ENCODE peak calls at places on chromosome 22, in six cellular contexts. E is pancreas, H is GM23248, M is Karpas-422, C is lower lobe of right lung, R is MM.1S. A is an unnamed sample.

GRCh38 chr22:21837184-21837979 is 30.1 kb downstream of the MAPK1 start:
- DNase-seq in E (no peak), H (peak), M (peak), C (no peak), R (no peak), A (no peak)

GRCh38 chr22:33524511-33525270 is 395.6 kb downstream of the LARGE1 start:
- DNase-seq in E (no peak), H (no peak), M (no peak), C (no peak), R (no peak), A (no peak)

GRCh38 chr22:19871023-19871844 is 16.6 kb upstream of the GNB1L start:
- DNase-seq in E (no peak), H (no peak), M (no peak), C (peak), R (no peak), A (peak)

GRCh38 chr22:32389685-32390084 is 22.4 kb downstream of the RTCB start:
- DNase-seq in E (no peak), H (peak), M (peak), C (no peak), R (no peak), A (no peak)

GRCh38 chr22:16651217-16651616 is 58.6 kb upstream of the CCT8L2 start:
- DNase-seq in E (no peak), H (no peak), M (no peak), C (no peak), R (no peak), A (no peak)

GRCh38 chr22:26552466-26552865 is 37.5 kb downstream of the TPST2 start:
- DNase-seq in E (no peak), H (peak), M (no peak), C (no peak), R (no peak), A (no peak)

GRCh38 chr22:36197065-36197440 is 4.6 kb downstream of the APOL4 start:
- DNase-seq in E (no peak), H (peak), M (peak), C (no peak), R (peak), A (no peak)

GRCh38 chr22:17266261-17266971 is 47.2 kb upstream of the ADA2 start:
- DNase-seq in E (no peak), H (no peak), M (no peak), C (no peak), R (no peak), A (no peak)

GRCh38 chr22:23213581-23214341 is 33.5 kb downstream of the BCR start:
- DNase-seq in E (no peak), H (no peak), M (no peak), C (peak), R (no peak), A (no peak)

GRCh38 chr22:24166811-24167210 is 14.5 kb upstream of the SUSD2 start:
- DNase-seq in E (no peak), H (no peak), M (no peak), C (no peak), R (no peak), A (no peak)

GRCh38 chr22:23903328-23903971 is 9.3 kb downstream of the MIF start:
- DNase-seq in E (no peak), H (no peak), M (no peak), C (no peak), R (no peak), A (no peak)

DNA sequence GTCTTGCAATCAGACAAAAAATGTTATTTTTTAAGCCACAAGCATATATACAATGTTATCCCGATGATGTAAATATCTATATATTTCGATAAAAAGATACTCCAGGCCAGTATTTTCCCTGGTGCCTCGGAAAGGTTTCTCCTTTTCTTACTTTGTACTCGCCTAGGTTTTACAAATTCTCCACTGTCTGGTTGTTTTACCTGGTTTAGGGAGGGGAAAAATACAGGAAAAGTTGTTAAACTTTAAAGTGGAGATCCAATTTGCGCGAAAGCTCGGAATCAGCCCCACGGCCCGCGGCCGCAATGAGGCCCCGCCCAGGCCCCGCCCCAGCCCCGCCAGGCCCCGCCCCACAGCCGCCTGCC is 58.4 kb upstream of the WNT7B start:
- DNase-seq in E (no peak), H (no peak), M (no peak), C (no peak), R (no peak), A (no peak)
- H3K27ac ChIP-seq in E (peak), H (peak), M (no peak), C (peak), R (no peak), A (peak)

DNA sequence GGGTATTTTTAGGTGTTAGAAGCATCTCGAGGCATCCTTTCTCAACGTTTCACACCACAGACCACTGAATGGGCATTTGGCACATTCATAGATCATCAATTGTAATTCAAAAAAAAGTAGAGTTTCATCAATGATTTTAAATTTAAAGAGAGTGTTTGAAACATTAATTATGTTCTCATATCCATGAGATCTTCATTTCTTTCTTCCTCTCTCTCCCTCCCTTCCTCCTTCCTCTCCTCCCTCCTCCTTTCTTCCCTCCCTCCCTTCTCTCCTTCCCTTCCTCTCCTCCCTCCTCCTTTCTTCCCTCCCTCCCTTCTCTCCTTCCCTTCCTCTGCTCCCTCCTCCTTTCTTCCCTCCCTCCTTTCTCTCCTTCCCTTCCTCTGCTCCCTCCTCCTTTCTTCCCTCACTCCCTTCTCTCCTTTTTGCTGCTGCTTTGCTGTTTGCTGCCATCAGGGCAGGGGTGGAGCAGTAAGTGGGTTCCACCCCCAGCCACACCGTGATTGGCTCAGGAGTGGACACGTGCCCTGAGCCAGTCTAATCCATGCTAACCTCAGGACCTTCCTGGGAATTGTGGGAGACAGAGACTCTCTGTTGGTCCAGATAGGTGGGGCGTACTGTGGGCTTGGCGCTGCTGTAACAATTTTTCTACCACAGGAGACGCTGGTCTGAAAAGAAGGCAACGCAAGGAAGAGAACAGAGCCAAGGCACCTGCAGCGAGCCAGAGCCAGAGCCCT is 33.8 kb upstream of the APOBEC3A start:
- DNase-seq in E (peak), H (peak), M (no peak), C (peak), R (no peak), A (no peak)
- H3K27ac ChIP-seq in E (peak), H (peak), M (no peak), C (peak), R (no peak), A (no peak)

DNA sequence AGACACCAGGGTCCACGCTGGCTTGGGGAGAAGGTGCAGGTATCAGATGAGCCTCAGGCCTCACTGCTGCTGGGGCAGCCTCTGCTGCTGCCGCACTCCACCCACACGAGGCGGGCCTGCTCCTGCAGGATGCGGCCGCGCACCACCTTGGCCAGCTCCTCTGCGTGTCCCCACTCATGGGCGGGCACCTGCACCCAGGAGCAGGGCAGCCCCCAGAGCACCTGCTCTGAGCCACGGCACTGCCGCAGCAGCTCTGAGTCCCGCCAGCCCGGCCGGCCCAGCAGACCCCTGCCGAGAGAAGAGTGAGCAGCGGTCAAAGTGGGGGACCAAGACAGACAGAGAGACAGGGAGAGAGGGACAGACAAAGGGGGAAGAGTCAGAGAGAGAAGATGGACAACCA is 4.9 kb upstream of the MFNG start:
- DNase-seq in E (peak), H (no peak), M (no peak), C (no peak), R (no peak), A (no peak)
- H3K27ac ChIP-seq in E (no peak), H (no peak), M (no peak), C (no peak), R (no peak), A (no peak)

GRCh38 chr22:50720861-50721844 is 16.9 kb upstream of the ACR start:
- DNase-seq in E (no peak), H (no peak), M (no peak), C (no peak), R (no peak), A (no peak)

GRCh38 chr22:50724616-50725015 is 13.4 kb upstream of the ACR start:
- DNase-seq in E (peak), H (no peak), M (no peak), C (no peak), R (no peak), A (no peak)

GRCh38 chr22:50723991-50724390 is 14.0 kb upstream of the ACR start:
- DNase-seq in E (no peak), H (no peak), M (peak), C (no peak), R (no peak), A (no peak)

GRCh38 chr22:50722048-50722701 is 15.8 kb upstream of the ACR start:
- DNase-seq in E (no peak), H (no peak), M (no peak), C (no peak), R (no peak), A (no peak)

DNA sequence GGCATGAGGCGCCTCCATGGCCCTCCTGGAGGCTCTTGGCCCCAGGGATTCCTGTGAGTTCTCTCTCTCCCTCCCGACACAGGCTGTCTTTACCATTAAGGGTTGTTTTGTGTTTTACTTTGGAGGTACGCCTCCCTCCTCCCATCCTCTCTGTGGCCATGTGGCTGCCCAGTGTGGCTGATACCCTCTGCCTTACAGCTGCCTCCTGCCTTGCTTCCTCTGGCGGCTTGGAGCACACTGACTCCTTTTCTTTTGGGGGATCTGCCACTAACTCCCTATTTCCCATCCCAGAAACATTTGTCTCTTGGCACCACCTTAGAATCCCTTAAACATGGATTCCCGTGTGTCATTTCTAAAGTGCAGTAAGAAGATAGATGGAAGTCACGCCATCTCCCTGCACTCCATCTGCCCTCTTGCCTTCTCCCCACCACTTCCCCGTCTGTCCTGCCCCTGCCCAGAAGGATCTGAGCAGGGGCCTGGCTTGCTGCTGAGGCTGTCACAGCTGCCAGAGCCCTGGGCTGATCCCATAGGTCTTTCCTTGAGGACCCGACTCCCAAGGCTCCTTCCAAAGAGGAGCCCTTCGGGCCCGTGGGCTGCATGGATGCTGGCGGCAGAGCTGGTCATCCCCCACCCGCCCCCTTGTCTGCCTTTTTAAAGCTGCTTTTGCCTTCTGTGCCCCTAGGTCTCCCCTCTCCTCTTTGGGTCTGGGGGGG is 15.1 kb upstream of the ACR start:
- DNase-seq in E (no peak), H (no peak), M (no peak), C (no peak), R (no peak), A (no peak)
- H3K27ac ChIP-seq in E (no peak), H (no peak), M (no peak), C (no peak), R (no peak), A (no peak)

GRCh38 chr22:48919187-48919590 is 908.5 kb downstream of the BRD1 start:
- DNase-seq in E (no peak), H (no peak), M (no peak), C (no peak), R (no peak), A (no peak)
- H3K27ac ChIP-seq in E (no peak), H (no peak), M (no peak), C (no peak), R (no peak), A (no peak)

GRCh38 chr22:41524809-41525449 is 19.3 kb downstream of the POLR3H start:
- DNase-seq in E (peak), H (no peak), M (peak), C (no peak), R (no peak), A (peak)
- H3K27ac ChIP-seq in E (no peak), H (no peak), M (peak), C (peak), R (no peak), A (peak)

GRCh38 chr22:48700566-48701295 is 1126.9 kb downstream of the BRD1 start:
- DNase-seq in E (peak), H (no peak), M (no peak), C (peak), R (no peak), A (no peak)
- H3K27ac ChIP-seq in E (no peak), H (no peak), M (no peak), C (no peak), R (no peak), A (no peak)

GRCh38 chr22:41709341-41709740 is 10.0 kb downstream of the MEI1 start:
- DNase-seq in E (no peak), H (no peak), M (no peak), C (no peak), R (no peak), A (no peak)
- H3K27ac ChIP-seq in E (no peak), H (no peak), M (no peak), C (no peak), R (no peak), A (no peak)

GRCh38 chr22:39388261-39389011 is 11.1 kb upstream of the TAB1 start:
- DNase-seq in E (peak), H (peak), M (no peak), C (peak), R (peak), A (peak)
- H3K27ac ChIP-seq in E (no peak), H (no peak), M (no peak), C (peak), R (peak), A (peak)

A was measured in naive thymus-derived CD4-positive, alpha-beta T cell.